ENCODE peak calls at places on chromosome 14, in ten cellular contexts. T, D, Q, C, J, K, X, G, N and B are unnamed samples.

GRCh38 chr14:66395300-66395699 is 90.9 kb upstream of the CCDC196 start:
- DNase-seq in X (no peak), N (no peak), G (no peak), C (no peak), J (no peak), D (no peak), T (no peak), K (no peak), Q (no peak), B (no peak)

GRCh38 chr14:97850886-97851285 is 1053.7 kb downstream of the VRK1 start:
- DNase-seq in G (no peak), K (no peak), T (no peak), J (no peak), D (no peak), N (no peak), C (no peak), Q (no peak), X (no peak), B (no peak)

GRCh38 chr14:103704708-103705107 is 10.5 kb downstream of the XRCC3 start:
- DNase-seq in N (no peak), D (no peak), G (no peak), X (no peak), K (no peak), J (peak; percentile 66), C (no peak), Q (no peak), T (no peak), B (no peak)

GRCh38 chr14:69988979-69989378 is 109.8 kb downstream of the SMOC1 start:
- DNase-seq in T (no peak), G (no peak), C (no peak), X (no peak), K (no peak), J (no peak), Q (no peak), N (no peak), D (no peak), B (no peak)

GRCh38 chr14:92397140-92397815 is 74.3 kb downstream of the SLC24A4 start:
- DNase-seq in Q (no peak), N (peak; percentile 68), D (no peak), J (no peak), C (peak; percentile 95), T (no peak), K (no peak), X (peak; percentile 65), G (no peak), B (no peak)

GRCh38 chr14:78673845-78674244 is 503.7 kb downstream of the NRXN3 start:
- DNase-seq in C (no peak), D (no peak), K (no peak), Q (no peak), N (no peak), X (no peak), T (no peak), J (no peak), G (no peak), B (peak; percentile 8)

GRCh38 chr14:99229654-99230215 is 42.3 kb downstream of the BCL11B start:
- DNase-seq in N (no peak), K (no peak), G (no peak), X (peak; percentile 14), C (no peak), J (no peak), T (no peak), Q (no peak), D (no peak), B (no peak)

GRCh38 chr14:22715186-22715812 is 51.2 kb upstream of the OXA1L start:
- DNase-seq in G (no peak), X (no peak), Q (no peak), K (no peak), T (no peak), C (no peak), D (no peak), N (no peak), J (no peak), B (no peak)

GRCh38 chr14:88005978-88006851 is 1.3 kb downstream of the GPR65 start:
- DNase-seq in G (no peak), C (no peak), N (no peak), J (no peak), Q (peak; percentile 84), K (no peak), T (no peak), D (no peak), X (peak; percentile 46), B (no peak)

GRCh38 chr14:50631408-50631821 is 36.7 kb downstream of the SAV1 start:
- DNase-seq in K (no peak), X (peak; percentile 28), D (no peak), Q (no peak), G (no peak), J (no peak), N (no peak), T (no peak), C (no peak), B (no peak)

GRCh38 chr14:95238674-95239313 is 80.9 kb downstream of the CLMN start:
- DNase-seq in G (no peak), J (no peak), X (no peak), N (no peak), C (no peak), Q (no peak), T (no peak), K (no peak), D (no peak), B (no peak)

GRCh38 chr14:95237956-95238355 is 80.6 kb upstream of the DICER1 start:
- DNase-seq in C (no peak), N (no peak), D (no peak), Q (no peak), T (peak; percentile 19), J (no peak), G (no peak), X (no peak), K (no peak), B (no peak)

GRCh38 chr14:95235767-95236166 is 78.4 kb upstream of the DICER1 start:
- DNase-seq in X (no peak), C (no peak), J (no peak), N (no peak), G (no peak), T (no peak), K (no peak), Q (no peak), D (no peak), B (no peak)

GRCh38 chr14:95236221-95236620 is 78.9 kb upstream of the DICER1 start:
- DNase-seq in N (no peak), Q (no peak), J (no peak), X (no peak), T (no peak), K (no peak), D (no peak), G (no peak), C (no peak), B (no peak)

DNA sequence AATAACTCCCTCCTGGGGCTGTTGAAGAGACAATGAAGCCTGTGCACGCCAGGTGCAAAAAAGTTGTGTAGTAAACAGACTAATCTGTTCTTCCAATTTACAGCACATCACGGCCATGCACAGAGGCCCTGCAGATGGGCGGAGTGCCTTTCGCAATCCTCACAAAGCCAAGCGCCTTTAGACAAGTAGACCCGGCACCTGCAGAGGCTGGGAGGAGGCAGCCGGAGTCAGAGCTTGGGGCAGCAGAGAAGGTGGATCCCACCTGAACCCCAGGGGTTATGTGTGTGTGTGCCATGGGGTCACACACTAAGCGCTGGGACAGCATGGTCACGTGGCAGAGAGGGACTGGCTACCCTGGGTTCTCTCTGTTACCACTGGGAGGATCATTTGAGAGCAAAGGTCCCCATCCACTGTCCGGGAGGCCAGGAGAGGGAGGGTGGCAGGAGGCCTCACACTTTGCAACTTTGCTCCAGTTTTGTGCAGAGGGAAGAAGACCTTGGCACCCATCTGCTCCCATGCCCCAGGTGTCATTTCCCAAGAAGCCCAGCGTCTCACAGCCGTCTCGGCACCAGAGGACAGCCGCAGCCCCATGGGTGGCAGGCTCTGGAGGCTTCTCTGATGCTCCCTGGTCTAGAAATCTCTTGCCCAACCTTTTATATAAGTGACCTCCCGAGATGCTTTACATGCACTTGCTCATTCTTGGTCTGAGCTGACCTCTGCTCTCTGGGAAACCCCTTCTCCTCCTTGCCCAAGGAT is 80.0 kb upstream of the DICER1 start:
- DNase-seq in N (no peak), D (no peak), K (no peak), Q (no peak), J (no peak), G (no peak), T (no peak), X (no peak), C (no peak), B (no peak)
- H3K4me2 ChIP-seq in N (no peak overlapping the region), D (no peak overlapping the region), K (no peak overlapping the region), Q (no peak overlapping the region), J (no peak overlapping the region), G (no peak overlapping the region), T (no peak overlapping the region), X (no peak overlapping the region), C (no peak overlapping the region), B (no peak overlapping the region)

DNA sequence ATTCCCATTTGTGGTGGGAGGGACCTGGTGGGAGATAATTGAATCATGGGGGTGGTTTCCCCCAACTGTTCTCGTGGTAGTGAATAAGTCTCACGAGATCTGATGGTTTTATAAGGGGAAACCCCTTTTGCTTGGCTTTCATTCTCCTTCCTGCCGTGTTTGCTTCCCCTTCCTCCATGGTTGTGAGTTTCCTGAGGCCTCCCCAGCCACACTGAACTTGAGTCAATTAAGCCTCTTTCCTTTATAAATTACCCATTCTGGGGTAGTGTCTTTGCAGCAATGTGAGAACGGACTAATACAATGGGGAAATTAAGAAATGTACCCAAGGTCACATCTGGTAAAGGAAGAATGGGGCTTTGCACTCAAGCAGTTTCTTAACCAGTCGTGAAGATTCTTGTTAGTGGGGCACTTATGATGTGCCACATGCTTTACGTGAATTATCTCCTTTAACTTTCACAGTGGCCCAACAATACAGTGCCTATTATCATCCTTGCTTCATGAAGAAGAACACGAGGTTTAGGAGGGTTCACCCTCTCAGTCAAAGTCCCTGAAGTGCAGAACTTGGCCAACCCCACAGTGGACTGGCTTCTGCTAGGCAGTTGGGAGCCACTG is 234.3 kb downstream of the EFCAB11 start:
- DNase-seq in Q (no peak), K (no peak), D (no peak), N (no peak), J (no peak), G (no peak), T (no peak), C (no peak), X (no peak), B (no peak)
- H3K4me2 ChIP-seq in Q (peak overlapping the region; percentile 65), K (no peak overlapping the region), D (no peak overlapping the region), N (no peak overlapping the region), J (no peak overlapping the region), G (peak overlapping the region; percentile 58), T (no peak overlapping the region), C (no peak overlapping the region), X (no peak overlapping the region), B (no peak overlapping the region)

GRCh38 chr14:89302396-89302950 is 114.6 kb downstream of the FOXN3 start:
- DNase-seq in G (no peak), J (peak; percentile 31), X (no peak), C (no peak), N (no peak), K (no peak), T (no peak), Q (no peak), D (no peak), B (no peak)
- H3K4me2 ChIP-seq in G (no peak overlapping the region), J (peak overlapping the region; percentile 73), X (peak overlapping the region; percentile 84), C (no peak overlapping the region), N (no peak overlapping the region), K (no peak overlapping the region), T (no peak overlapping the region), Q (peak overlapping the region; percentile 92), D (no peak overlapping the region), B (no peak overlapping the region)

DNA sequence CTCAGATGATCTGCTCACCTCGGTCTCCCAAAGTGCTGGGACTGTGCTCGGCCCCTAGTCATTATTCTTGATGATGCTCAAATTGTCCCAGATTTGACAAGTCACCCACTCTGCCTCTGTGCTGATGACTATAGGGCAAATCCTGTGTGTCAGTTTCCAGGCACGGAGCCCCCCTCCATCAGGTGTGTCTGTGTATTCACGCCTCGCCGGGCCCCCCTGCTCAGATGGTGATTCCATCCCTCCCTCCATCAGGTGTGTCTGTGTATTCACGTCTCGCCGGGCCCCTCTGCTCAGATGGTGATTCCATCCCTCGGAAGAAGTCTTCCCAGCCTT is 4.3 kb upstream of the GPR132 start:
- DNase-seq in N (no peak), D (no peak), Q (no peak), K (no peak), J (no peak), X (no peak), T (no peak), G (no peak), C (no peak), B (no peak)
- H3K4me2 ChIP-seq in N (no peak overlapping the region), D (no peak overlapping the region), Q (peak overlapping the region; percentile 28), K (no peak overlapping the region), J (no peak overlapping the region), X (no peak overlapping the region), T (no peak overlapping the region), G (no peak overlapping the region), C (no peak overlapping the region), B (no peak overlapping the region)